ENCODE peak calls at places on chromosomes 16 and 17, in four cellular contexts. N is sigmoid colon, T is prostate gland, L is stomach. G is an unnamed sample.

GRCh38 chr16:129075-129474 is 9.4 kb downstream of the NPRL3 start:
- DNase-seq in N (no peak), T (no peak), L (no peak), G (no peak)

GRCh38 chr17:73133911-73134649 is 30.7 kb upstream of the SSTR2 start:
- DNase-seq in N (no peak), T (no peak), L (no peak), G (no peak)

GRCh38 chr16:87295661-87296531 is 21.3 kb downstream of the C16orf95 start:
- DNase-seq in N (no peak), T (no peak), L (no peak), G (no peak)

GRCh38 chr16:67148221-67148620 is 2.6 kb downstream of the B3GNT9 start:
- DNase-seq in N (no peak), T (no peak), L (no peak), G (no peak)

GRCh38 chr16:66250686-66251405 is 115.6 kb upstream of the CDH5 start:
- DNase-seq in N (peak), T (peak), L (peak), G (peak)

GRCh38 chr17:32142857-32143524 is 689 bp downstream of the RHOT1 start:
- DNase-seq in N (peak), T (peak), L (peak), G (peak)

GRCh38 chr17:55384833-55385232 is 36.8 kb downstream of the MMD start:
- DNase-seq in N (no peak), T (no peak), L (no peak), G (no peak)

GRCh38 chr17:9285602-9286001 is 264.3 kb downstream of the NTN1 start:
- DNase-seq in N (no peak), T (no peak), L (no peak), G (no peak)

GRCh38 chr17:13420294-13421277 is 181.1 kb downstream of the HS3ST3A1 start:
- DNase-seq in N (no peak), T (no peak), L (no peak), G (no peak)

GRCh38 chr16:84851192-84852127 is 31.7 kb downstream of the CRISPLD2 start:
- DNase-seq in N (no peak), T (no peak), L (peak), G (no peak)

GRCh38 chr16:2088759-2089358 is 41.1 kb downstream of the TSC2 start:
- DNase-seq in N (no peak), T (no peak), L (no peak), G (no peak)

GRCh38 chr16:57669476-57670162 is 1.5 kb downstream of the ADGRG3 start:
- DNase-seq in N (peak), T (no peak), L (no peak), G (no peak)

GRCh38 chr17:29078183-29079045 is 35.5 kb downstream of the PIPOX start:
- DNase-seq in N (no peak), T (no peak), L (no peak), G (no peak)

GRCh38 chr16:27238016-27238587 is 30.5 kb downstream of the NSMCE1 start:
- DNase-seq in N (peak), T (no peak), L (peak), G (peak)

GRCh38 chr16:73037331-73037745 is 10.6 kb downstream of the ZFHX3 start:
- DNase-seq in N (peak), T (no peak), L (peak), G (no peak)

DNA sequence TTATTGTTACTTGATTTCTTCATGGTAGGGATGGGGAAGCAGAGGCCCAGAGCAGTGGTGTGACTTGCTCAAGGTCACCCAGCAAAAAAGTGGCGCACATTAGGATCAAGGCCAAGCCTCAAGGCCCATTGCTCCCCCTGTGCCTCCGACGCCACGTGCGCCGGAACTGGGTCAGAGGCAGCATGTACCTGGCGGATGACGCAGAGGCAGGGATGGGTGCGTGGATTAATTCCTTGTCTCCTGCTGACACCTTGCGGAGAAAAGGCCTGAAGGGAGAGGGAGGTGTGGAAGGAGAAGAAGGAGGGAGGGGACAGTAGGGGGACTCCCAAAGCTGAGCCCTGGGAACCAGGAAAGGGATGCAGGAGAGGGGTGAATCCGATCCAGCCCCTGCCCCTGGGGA is 18.5 kb downstream of the SBK1 start:
- DNase-seq in N (no peak), T (no peak), L (no peak), G (no peak)
- TF ChIP-seq POLR2AphosphoS5 in N (no peak), T (no peak), L (no peak), G (no peak)

GRCh38 chr17:5431929-5432556 is 6.9 kb downstream of the C1QBP start:
- DNase-seq in N (no peak), T (no peak), L (no peak), G (no peak)
- TF ChIP-seq POLR2A in N (no peak), T (no peak), L (no peak), G (no peak)

DNA sequence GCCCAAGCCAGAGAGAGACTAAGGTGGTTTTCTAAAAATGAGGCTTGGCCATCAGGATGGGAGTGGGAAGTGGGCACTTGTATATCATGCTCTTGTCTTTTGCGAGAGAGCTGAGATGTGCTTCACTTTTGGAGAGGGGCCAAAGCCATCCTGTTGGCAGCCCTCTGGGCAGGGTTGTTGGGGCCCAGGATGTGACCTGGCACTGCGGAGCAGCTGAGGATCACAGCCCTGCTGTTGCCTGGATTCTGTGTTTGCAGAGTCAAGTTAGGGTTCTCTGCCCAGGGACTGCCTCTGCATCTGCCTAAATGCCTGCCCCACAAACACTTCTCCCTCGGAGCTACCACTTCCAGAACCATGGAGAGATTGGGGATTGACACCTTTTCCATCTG is 71.2 kb downstream of the PLD6 start:
- DNase-seq in N (no peak), T (no peak), L (no peak), G (no peak)
- TF ChIP-seq POLR2AphosphoS5 in N (no peak), T (no peak), L (no peak), G (no peak)

GRCh38 chr17:82096709-82097186 is 1.3 kb downstream of the FASN start:
- DNase-seq in N (no peak), T (no peak), L (no peak), G (no peak)
- TF ChIP-seq POLR2A in N (no peak), T (no peak), L (no peak), G (no peak)

GRCh38 chr16:19521471-19522368 is at the start of gene GDE1:
- DNase-seq in N (peak), T (peak), L (peak), G (peak)
- TF ChIP-seq POLR2AphosphoS5 in N (peak), T (peak), L (peak), G (peak)